ENCODE peak calls at places on chromosome 19, in seven cellular contexts. U is progenitor cell of endocrine pancreas; D is germinal center; B is EL; T is H9; Y is Kasumi-1; K is activated effector memory CD4-positive, alpha-beta T cell treated with Interleukin-2 at 50 U/mL for 16 hours. P is an unnamed sample.

GRCh38 chr19:14149509-14149994 is 13.2 kb upstream of the ASF1B start:
- DNase-seq in K (peak), D (no peak), Y (peak), T (no peak), U (no peak), B (no peak), P (peak)

GRCh38 chr19:4094761-4095487 is 28.2 kb upstream of the ZBTB7A start:
- DNase-seq in B (no peak), T (no peak), U (no peak), D (no peak), Y (no peak), K (no peak), P (no peak)

GRCh38 chr19:1042689-1043511 is 3.0 kb downstream of the ABCA7 start:
- DNase-seq in B (no peak), T (peak), Y (no peak), D (no peak), K (no peak), U (no peak), P (no peak)

GRCh38 chr19:55241935-55242464 is 13.4 kb upstream of the TMEM86B start:
- DNase-seq in Y (no peak), D (no peak), K (no peak), T (no peak), U (no peak), B (no peak), P (no peak)

GRCh38 chr19:2780284-2780683 is 2.8 kb downstream of the SGTA start:
- DNase-seq in U (no peak), D (no peak), K (no peak), B (no peak), Y (no peak), T (no peak), P (no peak)

GRCh38 chr19:47021536-47022139 is 2.0 kb downstream of the NPAS1 start:
- DNase-seq in Y (no peak), K (no peak), T (peak), U (no peak), B (peak), D (no peak), P (no peak)

GRCh38 chr19:14686411-14686810 is 3.4 kb upstream of the ZNF333 start:
- DNase-seq in K (no peak), D (peak), T (no peak), U (no peak), B (no peak), Y (peak), P (no peak)

GRCh38 chr19:17803264-17803896 is 8.4 kb downstream of the B3GNT3 start:
- DNase-seq in U (no peak), D (no peak), B (no peak), Y (peak), K (peak), T (no peak), P (peak)

GRCh38 chr19:47595937-47596336 is 13.0 kb upstream of the BICRA start:
- DNase-seq in D (no peak), T (no peak), B (no peak), K (no peak), Y (no peak), U (no peak), P (no peak)

GRCh38 chr19:8307400-8307964 is 676 bp downstream of the CD320 start:
- DNase-seq in Y (no peak), T (no peak), B (no peak), D (no peak), U (peak), K (no peak), P (no peak)

GRCh38 chr19:16355293-16356043 is 30.8 kb downstream of the KLF2 start:
- DNase-seq in U (no peak), Y (peak), K (no peak), B (no peak), D (no peak), T (no peak), P (no peak)

GRCh38 chr19:15550847-15551182 is 42.5 kb downstream of the CYP4F22 start:
- DNase-seq in U (no peak), D (no peak), K (no peak), T (peak), B (peak), Y (peak), P (no peak)

GRCh38 chr19:18091217-18091608 is 4.5 kb upstream of the IL12RB1 start:
- DNase-seq in U (no peak), T (no peak), Y (peak), K (peak), B (no peak), D (peak), P (peak)

GRCh38 chr19:41327499-41328156 is 17.7 kb downstream of the CCDC97 start:
- DNase-seq in K (peak), T (peak), Y (peak), B (no peak), D (peak), U (no peak), P (peak)